ENCODE peak calls at places on chromosomes 6 and 20, in six cellular contexts. N is GM23338; C is adrenal gland; J is upper lobe of right lung; S is CD8-positive, alpha-beta memory T cell; T is right lobe of liver. Q is an unnamed sample.

GRCh38 chr6:39269971-39270370 is 40.7 kb upstream of the KCNK5 start:
- DNase-seq in S (no peak), N (no peak), C (no peak), J (no peak), T (no peak), Q (no peak)

GRCh38 chr6:134173936-134174789 is 121.7 kb upstream of the SLC2A12 start:
- DNase-seq in S (peak; percentile 71), T (peak; percentile 73), J (peak; percentile 78), C (peak; percentile 86), N (peak; percentile 92), Q (no peak)

GRCh38 chr6:110662468-110663211 is 152.6 kb downstream of the CDK19 start:
- DNase-seq in T (no peak), N (no peak), C (no peak), S (no peak), J (no peak), Q (no peak)

GRCh38 chr6:113461153-113461897 is 395.8 kb upstream of the MARCKS start:
- DNase-seq in S (no peak), T (no peak), C (no peak), N (peak; percentile 35), J (no peak), Q (no peak)

GRCh38 chr20:54058420-54059139 is 11.8 kb downstream of the BCAS1 start:
- DNase-seq in S (no peak), J (no peak), C (no peak), T (no peak), N (peak; percentile 13), Q (no peak)

GRCh38 chr6:158758464-158758863 is 60.7 kb downstream of the EZR start:
- DNase-seq in J (no peak), N (peak; percentile 72), C (no peak), S (no peak), T (no peak), Q (no peak)

GRCh38 chr6:108831104-108831503 is 17.1 kb upstream of the ARMC2 start:
- DNase-seq in N (no peak), J (no peak), S (no peak), T (no peak), C (no peak), Q (no peak)

GRCh38 chr6:2516059-2516458 is 234.7 kb downstream of the MYLK4 start:
- DNase-seq in C (no peak), J (no peak), N (no peak), T (no peak), S (no peak), Q (no peak)

GRCh38 chr6:145199961-145200360 is 535.4 kb downstream of the EPM2A start:
- DNase-seq in T (no peak), C (no peak), S (no peak), J (no peak), N (no peak), Q (no peak)

GRCh38 chr6:16243055-16243454 is 4.7 kb downstream of the GMPR start:
- DNase-seq in T (no peak), C (no peak), N (no peak), J (no peak), S (no peak), Q (no peak)

GRCh38 chr6:153081914-153082313 is 49.2 kb downstream of the RGS17 start:
- DNase-seq in N (no peak), S (no peak), J (no peak), C (no peak), T (no peak), Q (no peak)

GRCh38 chr20:9032758-9033157 is 36.1 kb upstream of the PLCB4 start:
- DNase-seq in C (no peak), J (no peak), T (no peak), S (no peak), N (no peak), Q (no peak)

GRCh38 chr20:52812231-52812847 is 159.8 kb upstream of the TSHZ2 start:
- DNase-seq in N (peak; percentile 28), S (no peak), C (peak; percentile 62), T (no peak), J (no peak), Q (no peak)

GRCh38 chr6:169847141-169847674 is 95.8 kb downstream of the ERMARD start:
- DNase-seq in J (peak; percentile 31), N (no peak), S (no peak), C (no peak), T (no peak), Q (no peak)

GRCh38 chr6:33251390-33252012 is 20.2 kb downstream of the VPS52 start:
- DNase-seq in S (no peak), T (no peak), C (no peak), J (no peak), N (no peak), Q (no peak)

DNA sequence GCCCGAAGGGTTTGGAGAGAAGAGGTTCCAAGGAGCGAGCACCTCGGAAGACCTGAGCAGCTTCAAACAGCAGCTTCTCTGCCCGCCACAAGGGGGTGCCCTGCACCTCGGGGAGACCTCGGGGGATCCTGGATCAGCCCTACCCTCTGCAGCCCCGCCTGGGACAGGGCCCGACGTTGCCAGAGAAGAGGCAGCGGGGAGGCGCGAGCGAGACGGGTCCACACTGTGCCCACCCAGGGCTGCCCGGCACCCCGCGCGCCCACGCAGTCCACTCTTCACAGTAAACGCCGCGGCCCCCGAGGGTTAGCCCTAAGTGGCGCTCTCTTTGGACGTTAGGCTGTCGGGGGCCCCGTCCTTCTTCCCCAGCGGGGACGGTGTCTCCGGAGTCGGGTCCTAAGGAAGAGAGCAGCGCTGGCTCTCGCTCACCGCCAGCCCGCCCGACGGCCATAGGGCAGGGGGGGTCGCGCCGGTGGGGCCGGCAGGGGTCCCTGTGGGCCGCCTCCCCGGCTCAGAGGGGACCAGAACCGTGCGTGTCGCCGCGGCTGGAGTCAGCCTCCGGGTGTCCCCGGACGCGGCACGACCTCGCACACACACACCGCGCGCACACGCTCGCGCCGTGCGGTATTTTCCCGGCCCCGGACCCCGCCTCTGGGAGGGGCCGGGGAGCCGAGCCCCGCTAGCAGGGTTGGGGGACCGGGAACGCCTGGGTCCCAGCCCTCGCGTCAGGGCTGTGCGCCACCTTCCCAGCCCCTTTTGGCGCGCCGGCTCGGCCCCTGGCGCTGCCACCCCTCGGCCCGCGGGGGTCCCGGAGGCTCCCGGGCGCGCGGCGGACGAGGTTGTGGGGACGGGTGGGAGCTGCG is 929 bp downstream of the CDH22 start:
- DNase-seq in S (peak; percentile 70), T (peak; percentile 66), N (peak; percentile 92), J (peak; percentile 82), C (peak; percentile 54), Q (peak; percentile 59)
- H3K27me3 ChIP-seq in S (peaks cover 32% of the 10 kb centered on the region), T (peaks cover under 1% of the 10 kb centered on the region), N (peaks cover 70% of the 10 kb centered on the region), J (peaks cover 81% of the 10 kb centered on the region), C (peaks cover 31% of the 10 kb centered on the region), Q (peaks cover 2% of the 10 kb centered on the region)

GRCh38 chr6:151292974-151293373 is 53.2 kb downstream of the AKAP12 start:
- DNase-seq in J (no peak), S (no peak), N (no peak), C (no peak), T (no peak), Q (no peak)

GRCh38 chr6:151293621-151294020 is 53.9 kb downstream of the AKAP12 start:
- DNase-seq in C (no peak), T (no peak), J (no peak), N (no peak), S (no peak), Q (no peak)

GRCh38 chr6:151289399-151290007 is 49.7 kb downstream of the AKAP12 start:
- DNase-seq in S (no peak), C (no peak), N (no peak), J (no peak), T (no peak), Q (no peak)

GRCh38 chr6:151288711-151289398 is 49.1 kb downstream of the AKAP12 start:
- DNase-seq in T (no peak), J (no peak), C (no peak), N (no peak), S (no peak), Q (no peak)

DNA sequence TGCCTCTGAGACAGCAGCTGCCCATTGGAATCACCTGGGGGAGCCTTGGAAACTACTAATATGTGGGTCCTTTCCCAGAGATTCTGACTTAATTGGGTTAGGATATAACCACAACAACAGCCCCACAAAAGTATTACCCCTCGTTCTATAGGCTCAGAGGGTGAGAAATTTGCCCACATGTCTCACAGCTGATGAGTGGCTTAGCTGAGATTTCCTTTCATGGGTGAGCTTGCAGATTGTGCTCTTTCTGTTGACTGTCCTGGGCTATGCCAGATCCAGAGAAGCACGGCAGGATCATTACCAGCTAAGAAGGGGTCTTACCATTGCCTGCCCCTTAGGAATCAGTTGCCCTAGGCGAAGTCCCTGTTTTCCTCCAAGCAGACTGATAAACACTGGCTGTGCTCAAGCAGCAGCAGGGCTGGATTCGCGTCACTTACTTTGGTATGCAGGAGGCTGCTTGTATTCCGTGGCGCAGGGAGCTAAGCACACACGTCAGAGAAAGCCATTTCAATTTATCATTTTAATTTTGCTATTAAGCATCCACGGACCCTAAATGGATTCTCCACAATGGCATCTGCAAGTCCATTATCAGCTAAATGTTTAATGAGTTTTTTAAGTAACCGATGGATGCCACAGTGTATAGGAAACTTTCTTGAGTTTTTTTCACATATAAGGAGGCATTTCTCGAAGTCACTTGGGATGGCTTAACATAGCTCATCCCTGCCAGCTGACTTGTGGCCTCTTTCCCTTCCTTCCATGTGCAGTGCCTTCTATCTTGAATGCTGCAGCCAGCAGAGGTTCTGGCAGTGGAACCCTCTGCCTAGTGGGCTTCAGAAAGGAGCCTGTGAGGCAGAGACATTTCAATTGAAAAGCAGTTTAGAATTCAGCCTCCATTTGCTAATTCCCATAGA is 51.6 kb downstream of the AKAP12 start:
- DNase-seq in J (no peak), S (no peak), C (peak; percentile 19), N (no peak), T (no peak), Q (no peak)
- H3K4me3 ChIP-seq in J (no peak overlapping the region), S (no peak overlapping the region), C (no peak overlapping the region), N (no peak overlapping the region), T (no peak overlapping the region), Q (no peak overlapping the region)

GRCh38 chr20:4193053-4193452 is 177.7 kb upstream of the RNF24 start:
- DNase-seq in S (no peak), J (peak; percentile 31), N (no peak), C (no peak), T (no peak), Q (no peak)

GRCh38 chr20:4187147-4187546 is 171.8 kb upstream of the RNF24 start:
- DNase-seq in N (no peak), S (no peak), J (peak; percentile 49), C (no peak), T (no peak), Q (no peak)

GRCh38 chr20:4189375-4189774 is 174.0 kb upstream of the RNF24 start:
- DNase-seq in C (no peak), N (no peak), S (no peak), T (no peak), J (no peak), Q (no peak)

GRCh38 chr20:4192378-4193048 is 177.2 kb upstream of the RNF24 start:
- DNase-seq in J (peak; percentile 37), C (no peak), S (no peak), N (no peak), T (no peak), Q (no peak)

GRCh38 chr20:4190792-4191519 is 175.6 kb upstream of the RNF24 start:
- DNase-seq in C (no peak), S (no peak), T (no peak), N (no peak), J (peak; percentile 17), Q (no peak)
- H3K27ac ChIP-seq in C (no peak overlapping the region), S (no peak overlapping the region), T (no peak overlapping the region), N (no peak overlapping the region), J (no peak overlapping the region), Q (no peak overlapping the region)

DNA sequence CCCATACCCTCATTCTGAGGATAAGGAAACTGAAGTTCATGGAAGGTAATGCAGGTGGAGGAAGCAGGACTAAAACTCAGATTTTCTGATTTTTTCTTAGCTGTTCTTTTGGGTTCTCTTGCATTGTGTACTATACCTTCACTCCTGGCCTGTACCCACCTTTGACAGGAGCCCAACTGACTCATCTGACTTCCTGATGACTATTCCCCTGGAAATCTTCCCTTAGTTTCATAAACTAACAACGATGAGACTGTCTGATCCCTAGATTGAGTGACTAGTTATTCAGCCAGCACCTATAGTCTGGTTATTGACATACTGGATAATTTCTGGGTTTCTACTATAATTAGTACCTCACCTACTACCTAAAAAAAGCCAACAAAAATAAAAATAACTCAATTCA is 10.1 kb downstream of the CRYBG1 start:
- DNase-seq in C (no peak), S (no peak), N (no peak), J (no peak), T (no peak), Q (no peak)
- H3K27me3 ChIP-seq in C (no peaks in the 10 kb centered on the region), S (no peaks in the 10 kb centered on the region), N (no peaks in the 10 kb centered on the region), J (no peaks in the 10 kb centered on the region), T (no peaks in the 10 kb centered on the region), Q (no peaks in the 10 kb centered on the region)

Q was measured in upper lobe of left lung.